ENCODE peak calls at places on chromosomes 4 and X, in six cellular contexts. One of them, this sample, is unnamed.

GRCh38 chrX:39442332-39442731 is 641.1 kb downstream of the MID1IP1 start:
- DNase-seq in breast epithelium: no peak
- DNase-seq in activated CD4-positive, alpha-beta memory T cell treated with anti-CD3 and anti-CD28 coated beads, Interleukin-2, amount 10 ng/mL, durations not matched to agents 7 days and 5 days: no peak
- DNase-seq in COR-L47: no peak
- DNase-seq in Karpas-422: no peak
- DNase-seq in endodermal cell: no peak
- DNase-seq in this sample: no peak

GRCh38 chrX:98111684-98112083 is 1228.0 kb downstream of the RPA4 start:
- DNase-seq in breast epithelium: no peak
- DNase-seq in activated CD4-positive, alpha-beta memory T cell treated with anti-CD3 and anti-CD28 coated beads, Interleukin-2, amount 10 ng/mL, durations not matched to agents 7 days and 5 days: no peak
- DNase-seq in COR-L47: no peak
- DNase-seq in Karpas-422: no peak
- DNase-seq in endodermal cell: no peak
- DNase-seq in this sample: no peak

GRCh38 chr4:118918388-118918787 is 29.7 kb downstream of the SYNPO2 start:
- DNase-seq in breast epithelium: no peak
- DNase-seq in activated CD4-positive, alpha-beta memory T cell treated with anti-CD3 and anti-CD28 coated beads, Interleukin-2, amount 10 ng/mL, durations not matched to agents 7 days and 5 days: no peak
- DNase-seq in COR-L47: no peak
- DNase-seq in Karpas-422: no peak
- DNase-seq in endodermal cell: no peak
- DNase-seq in this sample: no peak

GRCh38 chrX:2703991-2704369 is 12.9 kb downstream of the CD99 start:
- DNase-seq in breast epithelium: no peak
- DNase-seq in activated CD4-positive, alpha-beta memory T cell treated with anti-CD3 and anti-CD28 coated beads, Interleukin-2, amount 10 ng/mL, durations not matched to agents 7 days and 5 days: no peak
- DNase-seq in COR-L47: no peak
- DNase-seq in Karpas-422: peak
- DNase-seq in endodermal cell: peak
- DNase-seq in this sample: no peak

GRCh38 chr4:4990329-4990728 is 28.9 kb downstream of the CYTL1 start:
- DNase-seq in breast epithelium: no peak
- DNase-seq in activated CD4-positive, alpha-beta memory T cell treated with anti-CD3 and anti-CD28 coated beads, Interleukin-2, amount 10 ng/mL, durations not matched to agents 7 days and 5 days: no peak
- DNase-seq in COR-L47: no peak
- DNase-seq in Karpas-422: no peak
- DNase-seq in endodermal cell: no peak
- DNase-seq in this sample: no peak

GRCh38 chr4:157509286-157509685 is 288.8 kb downstream of the GRIA2 start:
- DNase-seq in breast epithelium: no peak
- DNase-seq in activated CD4-positive, alpha-beta memory T cell treated with anti-CD3 and anti-CD28 coated beads, Interleukin-2, amount 10 ng/mL, durations not matched to agents 7 days and 5 days: no peak
- DNase-seq in COR-L47: no peak
- DNase-seq in Karpas-422: no peak
- DNase-seq in endodermal cell: no peak
- DNase-seq in this sample: no peak

GRCh38 chr4:5747746-5748365 is 36.9 kb downstream of the EVC start:
- DNase-seq in breast epithelium: no peak
- DNase-seq in activated CD4-positive, alpha-beta memory T cell treated with anti-CD3 and anti-CD28 coated beads, Interleukin-2, amount 10 ng/mL, durations not matched to agents 7 days and 5 days: no peak
- DNase-seq in COR-L47: no peak
- DNase-seq in Karpas-422: no peak
- DNase-seq in endodermal cell: no peak
- DNase-seq in this sample: no peak

GRCh38 chr4:52824603-52825310 is 37.4 kb upstream of the RASL11B start:
- DNase-seq in breast epithelium: no peak
- DNase-seq in activated CD4-positive, alpha-beta memory T cell treated with anti-CD3 and anti-CD28 coated beads, Interleukin-2, amount 10 ng/mL, durations not matched to agents 7 days and 5 days: no peak
- DNase-seq in COR-L47: no peak
- DNase-seq in Karpas-422: no peak
- DNase-seq in endodermal cell: no peak
- DNase-seq in this sample: peak

GRCh38 chr4:16205298-16206164 is 20.7 kb downstream of the TAPT1 start:
- DNase-seq in breast epithelium: no peak
- DNase-seq in activated CD4-positive, alpha-beta memory T cell treated with anti-CD3 and anti-CD28 coated beads, Interleukin-2, amount 10 ng/mL, durations not matched to agents 7 days and 5 days: no peak
- DNase-seq in COR-L47: peak
- DNase-seq in Karpas-422: peak
- DNase-seq in endodermal cell: no peak
- DNase-seq in this sample: peak

GRCh38 chr4:101527186-101527585 is 179.9 kb upstream of the PPP3CA start:
- DNase-seq in breast epithelium: no peak
- DNase-seq in activated CD4-positive, alpha-beta memory T cell treated with anti-CD3 and anti-CD28 coated beads, Interleukin-2, amount 10 ng/mL, durations not matched to agents 7 days and 5 days: peak
- DNase-seq in COR-L47: no peak
- DNase-seq in Karpas-422: no peak
- DNase-seq in endodermal cell: no peak
- DNase-seq in this sample: no peak

GRCh38 chr4:152385551-152385950 is 150.3 kb downstream of the FBXW7 start:
- DNase-seq in breast epithelium: no peak
- DNase-seq in activated CD4-positive, alpha-beta memory T cell treated with anti-CD3 and anti-CD28 coated beads, Interleukin-2, amount 10 ng/mL, durations not matched to agents 7 days and 5 days: no peak
- DNase-seq in COR-L47: no peak
- DNase-seq in Karpas-422: peak
- DNase-seq in endodermal cell: no peak
- DNase-seq in this sample: peak

This sample was measured in neural progenitor cell.